ENCODE peak calls at places on chromosome 16, in five cellular contexts. One of them, this sample, is unnamed.

GRCh38 chr16:83925095-83925905 is 26.4 kb downstream of the MLYCD start:
- DNase-seq in IMR-90: no peak
- DNase-seq in mesenchymal stem cell: no peak
- DNase-seq in mesendoderm: no peak
- DNase-seq in neuronal stem cell: no peak
- DNase-seq in this sample: no peak

GRCh38 chr16:1961651-1962067 is 2.3 kb downstream of the NDUFB10 start:
- DNase-seq in neuronal stem cell: no peak
- DNase-seq in IMR-90: no peak
- DNase-seq in mesendoderm: peak
- DNase-seq in mesenchymal stem cell: no peak
- DNase-seq in this sample: no peak

GRCh38 chr16:3773663-3774062 is 56.3 kb upstream of the TRAP1 start:
- DNase-seq in neuronal stem cell: no peak
- DNase-seq in mesendoderm: no peak
- DNase-seq in IMR-90: no peak
- DNase-seq in mesenchymal stem cell: no peak
- DNase-seq in this sample: no peak

GRCh38 chr16:27485811-27486210 is 63.9 kb downstream of the GTF3C1 start:
- DNase-seq in mesenchymal stem cell: no peak
- DNase-seq in IMR-90: no peak
- DNase-seq in neuronal stem cell: no peak
- DNase-seq in mesendoderm: no peak
- DNase-seq in this sample: no peak

GRCh38 chr16:83722501-83723183 is 85.1 kb upstream of the HSBP1 start:
- DNase-seq in mesendoderm: no peak
- DNase-seq in neuronal stem cell: no peak
- DNase-seq in mesenchymal stem cell: no peak
- DNase-seq in IMR-90: no peak
- DNase-seq in this sample: no peak

GRCh38 chr16:20971420-20971819 is 70.8 kb downstream of the LYRM1 start:
- DNase-seq in neuronal stem cell: no peak
- DNase-seq in mesendoderm: no peak
- DNase-seq in IMR-90: no peak
- DNase-seq in mesenchymal stem cell: no peak
- DNase-seq in this sample: no peak

GRCh38 chr16:54284319-54284930 is 2.2 kb downstream of the IRX3 start:
- DNase-seq in mesendoderm: peak
- DNase-seq in mesenchymal stem cell: no peak
- DNase-seq in neuronal stem cell: peak
- DNase-seq in IMR-90: no peak
- DNase-seq in this sample: peak

GRCh38 chr16:4316732-4317461 is 1.0 kb downstream of the GLIS2 start:
- DNase-seq in mesendoderm: no peak
- DNase-seq in neuronal stem cell: no peak
- DNase-seq in mesenchymal stem cell: no peak
- DNase-seq in IMR-90: no peak
- DNase-seq in this sample: no peak

GRCh38 chr16:62715701-62716100 is 679.5 kb upstream of the CDH8 start:
- DNase-seq in IMR-90: no peak
- DNase-seq in neuronal stem cell: no peak
- DNase-seq in mesenchymal stem cell: no peak
- DNase-seq in mesendoderm: no peak
- DNase-seq in this sample: no peak

GRCh38 chr16:15054357-15055140 is 1.3 kb downstream of the NTAN1 start:
- DNase-seq in neuronal stem cell: no peak
- DNase-seq in mesenchymal stem cell: no peak
- DNase-seq in mesendoderm: no peak
- DNase-seq in IMR-90: no peak
- DNase-seq in this sample: no peak

GRCh38 chr16:57803413-57803990 is 1.2 kb upstream of the KIFC3 start:
- DNase-seq in mesenchymal stem cell: peak
- DNase-seq in IMR-90: no peak
- DNase-seq in mesendoderm: peak
- DNase-seq in neuronal stem cell: no peak
- DNase-seq in this sample: no peak
- H3K18ac ChIP-seq in mesenchymal stem cell: peak
- H3K18ac ChIP-seq in IMR-90: peak
- H3K18ac ChIP-seq in mesendoderm: peak
- H3K18ac ChIP-seq in neuronal stem cell: peak
- H3K18ac ChIP-seq in this sample: no peak

DNA sequence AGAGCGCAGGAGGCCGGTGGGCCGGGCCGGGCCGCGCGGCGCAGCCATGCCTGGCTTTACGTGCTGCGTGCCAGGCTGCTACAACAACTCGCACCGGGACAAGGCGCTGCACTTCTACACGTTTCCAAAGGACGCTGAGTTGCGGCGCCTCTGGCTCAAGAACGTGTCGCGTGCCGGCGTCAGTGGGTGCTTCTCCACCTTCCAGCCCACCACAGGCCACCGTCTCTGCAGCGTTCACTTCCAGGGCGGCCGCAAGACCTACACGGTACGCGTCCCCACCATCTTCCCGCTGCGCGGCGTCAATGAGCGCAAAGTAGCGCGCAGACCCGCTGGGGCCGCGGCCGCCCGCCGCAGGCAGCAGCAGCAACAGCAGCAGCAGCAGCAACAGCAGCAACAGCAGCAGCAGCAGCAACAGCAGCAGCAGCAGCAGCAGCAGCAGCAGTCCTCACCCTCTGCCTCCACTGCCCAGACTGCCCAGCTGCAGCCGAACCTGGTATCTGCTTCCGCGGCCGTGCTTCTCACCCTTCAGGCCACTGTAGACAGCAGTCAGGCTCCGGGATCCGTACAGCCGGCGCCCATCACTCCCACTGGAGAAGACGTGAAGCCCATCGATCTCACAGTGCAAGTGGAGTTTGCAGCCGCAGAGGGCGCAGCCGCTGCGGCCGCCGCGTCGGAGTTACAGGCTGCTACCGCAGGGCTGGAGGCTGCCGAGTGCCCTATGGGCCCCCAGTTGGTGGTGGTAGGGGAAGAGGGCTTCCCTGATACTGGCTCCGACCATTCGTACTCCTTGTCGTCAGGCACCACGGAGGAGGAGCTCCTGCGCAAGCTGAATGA is 606 bp downstream of the THAP11 start:
- DNase-seq in neuronal stem cell: peak
- DNase-seq in IMR-90: peak
- DNase-seq in mesenchymal stem cell: peak
- DNase-seq in mesendoderm: peak
- DNase-seq in this sample: peak
- H3K18ac ChIP-seq in neuronal stem cell: peak
- H3K18ac ChIP-seq in IMR-90: peak
- H3K18ac ChIP-seq in mesenchymal stem cell: peak
- H3K18ac ChIP-seq in mesendoderm: peak
- H3K18ac ChIP-seq in this sample: no peak

DNA sequence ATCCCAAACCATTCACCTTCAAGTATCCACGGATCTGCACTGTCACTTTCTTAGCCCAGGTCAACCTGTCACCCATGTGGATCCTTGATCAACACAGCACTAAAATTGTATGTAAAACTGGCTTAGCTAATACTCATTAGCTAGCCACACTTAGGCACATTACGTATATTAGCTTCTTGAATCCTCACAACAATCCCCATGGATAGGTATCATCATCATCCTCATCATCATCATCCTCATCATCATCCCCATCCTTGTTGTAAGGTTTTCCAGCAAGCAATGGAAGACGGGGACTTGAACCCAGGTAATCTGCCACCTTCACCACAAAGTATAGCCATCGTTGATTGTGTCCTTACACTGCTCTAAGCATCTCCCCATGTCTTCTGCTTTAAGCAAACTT is 184.3 kb downstream of the XYLT1 start:
- DNase-seq in IMR-90: no peak
- DNase-seq in neuronal stem cell: no peak
- DNase-seq in mesenchymal stem cell: no peak
- DNase-seq in mesendoderm: no peak
- DNase-seq in this sample: no peak
- H3K18ac ChIP-seq in IMR-90: no peak
- H3K18ac ChIP-seq in neuronal stem cell: no peak
- H3K18ac ChIP-seq in mesenchymal stem cell: no peak
- H3K18ac ChIP-seq in mesendoderm: no peak
- H3K18ac ChIP-seq in this sample: no peak

DNA sequence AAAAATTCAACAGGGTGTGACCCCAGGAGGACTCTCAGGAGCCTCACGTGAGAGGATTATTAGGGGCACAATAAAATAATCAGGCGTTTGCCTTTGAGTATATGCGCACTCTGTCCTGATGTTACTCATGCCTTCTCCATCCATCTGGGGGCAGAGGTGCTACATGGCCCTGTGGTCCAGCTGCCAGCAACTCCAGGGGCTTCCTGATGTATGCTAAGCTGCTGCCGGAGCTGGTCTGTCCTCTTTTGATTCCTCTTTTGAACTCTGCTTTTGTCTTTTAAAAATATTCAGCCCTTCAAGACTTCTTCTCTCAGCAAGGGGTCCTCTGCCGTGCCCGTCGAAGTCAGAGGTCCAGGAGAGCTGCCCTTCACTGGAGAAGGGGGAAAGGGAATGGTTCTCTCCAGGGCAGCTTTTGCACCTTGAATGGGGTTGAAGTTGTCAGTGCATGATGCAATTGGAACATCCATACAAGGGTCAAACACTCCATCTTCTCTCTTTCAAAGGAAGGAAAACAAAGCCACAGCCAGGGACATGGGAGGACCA is 431.4 kb downstream of the SHISA9 start:
- DNase-seq in neuronal stem cell: no peak
- DNase-seq in mesenchymal stem cell: no peak
- DNase-seq in IMR-90: no peak
- DNase-seq in mesendoderm: peak
- DNase-seq in this sample: peak
- H3K18ac ChIP-seq in neuronal stem cell: no peak
- H3K18ac ChIP-seq in mesenchymal stem cell: no peak
- H3K18ac ChIP-seq in IMR-90: no peak
- H3K18ac ChIP-seq in mesendoderm: peak
- H3K18ac ChIP-seq in this sample: no peak

DNA sequence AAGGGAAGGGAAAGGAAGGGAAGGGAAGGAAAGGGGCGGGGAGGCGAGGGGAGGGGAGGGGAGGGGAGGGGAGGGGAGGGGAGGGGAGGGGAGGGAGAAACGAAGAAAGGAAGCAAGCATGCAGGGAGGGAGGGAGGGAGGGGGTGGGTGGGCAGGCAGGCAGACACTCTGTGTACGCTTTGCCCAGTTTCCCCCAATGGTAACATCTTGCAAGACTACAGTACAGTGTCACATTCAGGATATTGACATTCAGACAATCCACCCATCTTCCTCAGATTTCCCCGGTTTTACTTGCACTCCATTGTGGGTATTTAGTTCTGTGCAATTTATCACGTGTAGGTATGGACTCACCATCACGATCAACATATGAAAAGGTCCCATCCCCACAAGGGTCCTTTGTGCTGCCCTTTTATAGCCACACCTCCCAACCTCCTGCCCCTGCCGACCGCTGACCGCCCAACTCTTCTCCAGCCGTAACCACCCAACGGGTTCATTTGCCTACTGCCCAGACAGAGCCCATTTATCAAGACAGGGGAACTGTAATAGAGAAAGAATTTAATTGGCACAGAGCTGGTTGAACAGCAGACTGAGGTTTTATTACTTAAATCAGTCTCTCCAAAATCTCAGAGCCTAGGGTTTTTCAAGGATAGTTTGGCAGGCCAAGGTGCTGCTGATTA is 91.4 kb upstream of the FA2H start:
- DNase-seq in mesendoderm: no peak
- DNase-seq in neuronal stem cell: peak
- DNase-seq in IMR-90: no peak
- DNase-seq in mesenchymal stem cell: no peak
- DNase-seq in this sample: peak
- H3K18ac ChIP-seq in mesendoderm: no peak
- H3K18ac ChIP-seq in neuronal stem cell: no peak
- H3K18ac ChIP-seq in IMR-90: no peak
- H3K18ac ChIP-seq in mesenchymal stem cell: no peak
- H3K18ac ChIP-seq in this sample: peak

GRCh38 chr16:73209190-73209589 is 161.3 kb upstream of the ZFHX3 start:
- DNase-seq in IMR-90: no peak
- DNase-seq in mesendoderm: no peak
- DNase-seq in mesenchymal stem cell: no peak
- DNase-seq in neuronal stem cell: no peak
- DNase-seq in this sample: no peak
- H3K18ac ChIP-seq in IMR-90: no peak
- H3K18ac ChIP-seq in mesendoderm: no peak
- H3K18ac ChIP-seq in mesenchymal stem cell: no peak
- H3K18ac ChIP-seq in neuronal stem cell: no peak
- H3K18ac ChIP-seq in this sample: no peak

DNA sequence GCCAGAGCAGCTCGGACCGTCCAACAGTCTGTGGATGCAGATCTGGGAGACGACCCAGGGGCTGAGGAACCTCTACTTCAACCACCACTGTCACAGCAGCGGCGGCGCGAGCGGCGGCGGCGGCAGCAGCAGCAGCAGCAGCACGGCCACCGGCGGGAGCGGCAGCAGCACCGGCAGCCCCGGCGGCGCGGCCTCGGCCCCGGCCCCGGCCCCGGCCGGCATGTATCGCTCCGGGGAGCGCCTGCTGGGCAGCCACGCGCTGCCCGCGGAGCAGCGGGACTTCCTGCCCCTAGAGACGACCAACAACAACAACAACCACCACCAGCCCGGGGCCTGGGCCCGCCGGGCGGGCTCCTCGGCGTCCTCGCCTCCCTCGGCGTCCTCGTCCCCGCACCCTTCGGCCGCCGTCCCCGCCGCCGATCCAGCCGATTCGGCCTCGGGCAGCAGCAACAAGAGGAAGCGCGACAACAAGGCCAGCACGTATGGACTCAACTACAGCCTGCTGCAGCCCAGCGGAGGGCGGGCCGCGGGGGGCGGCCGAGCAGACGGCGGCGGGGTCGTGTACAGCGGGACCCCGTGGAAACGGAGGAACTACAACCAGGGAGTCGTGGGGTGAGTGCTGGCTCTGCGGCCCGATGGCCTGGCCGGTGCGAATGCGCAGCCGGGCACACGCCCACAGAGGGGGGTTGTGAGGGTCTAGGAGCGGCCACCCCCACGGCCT is 702 bp downstream of the TENT4B start:
- DNase-seq in mesenchymal stem cell: peak
- DNase-seq in IMR-90: no peak
- DNase-seq in neuronal stem cell: no peak
- DNase-seq in mesendoderm: peak
- DNase-seq in this sample: no peak
- H3K18ac ChIP-seq in mesenchymal stem cell: peak
- H3K18ac ChIP-seq in IMR-90: no peak
- H3K18ac ChIP-seq in neuronal stem cell: peak
- H3K18ac ChIP-seq in mesendoderm: peak
- H3K18ac ChIP-seq in this sample: peak

DNA sequence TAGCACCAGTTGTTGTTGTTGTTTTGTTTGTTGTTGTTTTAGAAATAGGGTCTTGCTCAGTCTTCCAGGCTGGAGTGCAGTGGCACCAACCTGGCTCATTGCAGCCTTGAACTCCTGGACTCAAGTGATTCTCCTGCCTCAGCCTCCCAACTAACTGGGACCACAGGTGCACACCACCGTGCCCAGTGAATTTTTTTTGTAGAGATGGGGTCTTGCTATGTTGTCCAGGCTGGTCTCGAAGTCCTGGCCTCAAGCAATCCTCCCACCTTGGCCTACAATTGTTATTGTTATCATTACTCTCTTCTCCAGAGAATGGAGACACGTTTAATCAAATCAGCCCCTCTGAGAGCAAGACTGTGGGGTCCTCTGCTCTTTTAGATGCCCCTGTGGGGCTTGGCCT is 42.7 kb upstream of the EMP2 start:
- DNase-seq in neuronal stem cell: no peak
- DNase-seq in IMR-90: no peak
- DNase-seq in mesendoderm: no peak
- DNase-seq in mesenchymal stem cell: no peak
- DNase-seq in this sample: no peak
- H3K18ac ChIP-seq in neuronal stem cell: no peak
- H3K18ac ChIP-seq in IMR-90: no peak
- H3K18ac ChIP-seq in mesendoderm: no peak
- H3K18ac ChIP-seq in mesenchymal stem cell: no peak
- H3K18ac ChIP-seq in this sample: no peak